ENCODE peak calls at places on chromosomes 7 and 10, in five cellular contexts. W, Q, O, A and B are unnamed samples.

GRCh38 chr10:26211781-26212444 is 4.7 kb upstream of the GAD2 start:
- DNase-seq in W (no peak), A (no peak), Q (no peak), O (no peak), B (no peak)

GRCh38 chr7:141563956-141564623 is 12.9 kb downstream of the AGK start:
- DNase-seq in A (no peak), O (no peak), W (no peak), Q (no peak), B (no peak)

GRCh38 chr10:11547111-11547625 is 64.3 kb downstream of the USP6NL start:
- DNase-seq in W (no peak), O (no peak), Q (no peak), A (no peak), B (no peak)

GRCh38 chr7:17682586-17682985 is 257.7 kb downstream of the SNX13 start:
- DNase-seq in W (no peak), Q (no peak), O (no peak), A (no peak), B (no peak)

GRCh38 chr10:30749368-30749767 is 119.8 kb upstream of the LYZL2 start:
- DNase-seq in W (no peak), Q (no peak), A (no peak), O (no peak), B (no peak)

GRCh38 chr10:74011762-74012161 is 13.8 kb downstream of the VCL start:
- DNase-seq in A (no peak), W (no peak), O (no peak), Q (no peak), B (no peak)

GRCh38 chr7:85479918-85480658 is 293.2 kb upstream of the SEMA3D start:
- DNase-seq in A (no peak), W (no peak), Q (no peak), O (no peak), B (no peak)

GRCh38 chr7:85686410-85687181 is 499.7 kb upstream of the SEMA3D start:
- DNase-seq in Q (no peak), A (no peak), O (no peak), W (no peak), B (no peak)

GRCh38 chr7:91784469-91784868 is 96.0 kb downstream of the MTERF1 start:
- DNase-seq in W (peak; percentile 6), A (no peak), Q (no peak), O (no peak), B (no peak)

GRCh38 chr10:79189853-79190435 is 121.2 kb downstream of the ZMIZ1 start:
- DNase-seq in A (no peak), W (no peak), O (no peak), Q (no peak), B (no peak)

GRCh38 chr7:30159698-30160143 is 24.9 kb downstream of the MTURN start:
- DNase-seq in A (no peak), Q (no peak), W (peak; percentile 9), O (no peak), B (no peak)

GRCh38 chr7:132485600-132486594 is 90.4 kb downstream of the PLXNA4 start:
- DNase-seq in O (no peak), W (no peak), A (peak; percentile 28), Q (no peak), B (no peak)

GRCh38 chr10:102114861-102115618 is 5.1 kb downstream of the LDB1 start:
- DNase-seq in Q (peak; percentile 80), O (peak; percentile 57), A (peak; percentile 73), W (peak; percentile 27), B (peak; percentile 84)

GRCh38 chr10:76926006-76926405 is 711.6 kb downstream of the KCNMA1 start:
- DNase-seq in O (no peak), Q (no peak), W (no peak), A (no peak), B (no peak)

GRCh38 chr7:48587475-48587874 is 336.9 kb upstream of the CDC14C start:
- DNase-seq in A (no peak), Q (no peak), W (no peak), O (no peak), B (no peak)

GRCh38 chr7:101612885-101613490 is 16.1 kb downstream of the MYL10 start:
- DNase-seq in A (no peak), O (no peak), Q (no peak), W (no peak), B (no peak)